ENCODE peak calls at places on chromosomes 6 and 20, in seven cellular contexts. L, A, D, T, B, E and J are unnamed samples.

GRCh38 chr6:106974337-106974998 is at the start of gene CD24:
- DNase-seq in L (peak; percentile 73), A (no peak), D (no peak), T (no peak), B (peak; percentile 74), E (no peak), J (peak; percentile 32)

GRCh38 chr6:47164877-47165276 is 122.7 kb upstream of the ADGRF1 start:
- DNase-seq in L (no peak), A (no peak), D (no peak), T (no peak), B (no peak), E (no peak), J (no peak)

GRCh38 chr20:51024761-51025160 is 1.9 kb upstream of the KCNG1 start:
- DNase-seq in L (no peak), A (no peak), D (no peak), T (no peak), B (no peak), E (no peak), J (no peak)

GRCh38 chr6:48141975-48142374 is 31.0 kb upstream of the PTCHD4 start:
- DNase-seq in L (peak; percentile 85), A (no peak), D (no peak), T (peak; percentile 8), B (no peak), E (no peak), J (no peak)

GRCh38 chr20:20761302-20761701 is 48.9 kb upstream of the RALGAPA2 start:
- DNase-seq in L (no peak), A (no peak), D (no peak), T (no peak), B (no peak), E (no peak), J (no peak)

GRCh38 chr6:1604347-1604990 is 5.2 kb upstream of the FOXC1 start:
- DNase-seq in L (peak; percentile 48), A (no peak), D (no peak), T (no peak), B (peak; percentile 87), E (no peak), J (peak; percentile 33)

GRCh38 chr6:74182992-74183391 is 487.0 kb downstream of the CD109 start:
- DNase-seq in L (no peak), A (no peak), D (no peak), T (peak; percentile 21), B (no peak), E (no peak), J (no peak)

GRCh38 chr6:134421496-134421895 is 103.6 kb upstream of the SGK1 start:
- DNase-seq in L (no peak), A (no peak), D (no peak), T (peak; percentile 87), B (no peak), E (no peak), J (peak; percentile 61)

GRCh38 chr20:17969884-17970409 is 1.1 kb downstream of the MGME1 start:
- DNase-seq in L (peak; percentile 55), A (no peak), D (peak; percentile 66), T (peak; percentile 76), B (peak; percentile 31), E (no peak), J (peak; percentile 71)

GRCh38 chr6:13395272-13396237 is 67.2 kb upstream of the TBC1D7 start:
- DNase-seq in L (no peak), A (peak; percentile 47), D (peak; percentile 78), T (peak; percentile 80), B (no peak), E (peak; percentile 15), J (peak; percentile 69)

GRCh38 chr6:170360476-170360875 is 53.9 kb downstream of the FAM120B start:
- DNase-seq in L (no peak), A (no peak), D (no peak), T (peak; percentile 80), B (no peak), E (no peak), J (no peak)

GRCh38 chr20:41407617-41408016 is 41.0 kb upstream of the EMILIN3 start:
- DNase-seq in L (no peak), A (no peak), D (no peak), T (no peak), B (no peak), E (no peak), J (no peak)

GRCh38 chr6:108673602-108674001 is 112.9 kb downstream of the FOXO3 start:
- DNase-seq in L (peak; percentile 83), A (no peak), D (no peak), T (peak; percentile 35), B (no peak), E (no peak), J (no peak)

GRCh38 chr6:151806757-151807512 is 547 bp upstream of the ESR1 start:
- DNase-seq in L (no peak), A (no peak), D (no peak), T (peak; percentile 81), B (no peak), E (no peak), J (peak; percentile 11)

GRCh38 chr6:164753517-164753916 is 555.9 kb downstream of the C6orf118 start:
- DNase-seq in L (peak; percentile 2), A (no peak), D (no peak), T (peak; percentile 63), B (no peak), E (no peak), J (peak; percentile 74)

GRCh38 chr6:137020771-137021170 is 24.0 kb downstream of the IL20RA start:
- DNase-seq in L (no peak), A (no peak), D (no peak), T (no peak), B (no peak), E (no peak), J (no peak)

GRCh38 chr6:14072084-14072483 is 45.5 kb upstream of the CD83 start:
- DNase-seq in L (peak; percentile 47), A (no peak), D (no peak), T (peak; percentile 41), B (no peak), E (no peak), J (peak; percentile 48)

GRCh38 chr6:23307516-23307915 is 738.1 kb downstream of the HDGFL1 start:
- DNase-seq in L (no peak), A (no peak), D (no peak), T (no peak), B (no peak), E (no peak), J (no peak)

GRCh38 chr6:50791900-50792508 is 26.7 kb upstream of the TFAP2B start:
- DNase-seq in L (peak; percentile 33), A (no peak), D (no peak), T (peak; percentile 44), B (peak; percentile 47), E (no peak), J (peak; percentile 13)

GRCh38 chr20:44028341-44028715 is 113.7 kb downstream of the TOX2 start:
- DNase-seq in L (no peak), A (no peak), D (no peak), T (peak; percentile 29), B (no peak), E (no peak), J (no peak)

GRCh38 chr6:112117554-112117953 is 30.2 kb downstream of the FAM229B start:
- DNase-seq in L (peak; percentile 37), A (no peak), D (no peak), T (peak; percentile 33), B (no peak), E (peak; percentile 24), J (peak; percentile 40)

GRCh38 chr6:112118034-112118433 is 30.6 kb downstream of the FAM229B start:
- DNase-seq in L (no peak), A (no peak), D (no peak), T (no peak), B (no peak), E (no peak), J (no peak)

GRCh38 chr6:112128208-112128607 is 40.8 kb downstream of the FAM229B start:
- DNase-seq in L (no peak), A (no peak), D (no peak), T (no peak), B (no peak), E (no peak), J (no peak)

DNA sequence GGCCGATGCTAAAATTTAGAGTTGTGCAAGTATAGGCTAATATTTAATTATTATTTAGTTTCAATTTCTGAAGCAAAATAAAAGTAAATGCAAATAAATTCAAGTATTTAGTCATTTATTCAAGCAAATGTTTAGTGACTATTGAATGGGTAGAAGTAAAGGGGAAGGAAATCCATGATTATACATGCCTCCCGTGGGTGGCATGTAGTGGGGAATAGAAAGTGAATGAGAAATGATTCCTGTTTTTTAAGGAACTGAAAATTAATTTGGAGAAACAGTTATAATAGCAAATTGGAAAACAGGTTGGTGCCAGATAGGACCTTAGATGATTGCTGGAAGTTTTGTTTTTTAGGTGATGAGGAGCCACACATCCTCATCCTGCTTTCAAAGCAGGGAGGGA is 35.4 kb downstream of the FAM229B start:
- DNase-seq in L (no peak), A (no peak), D (no peak), T (no peak), B (no peak), E (no peak), J (no peak)
- H3K4me3 ChIP-seq in L (no peak overlapping the region), A (no peak overlapping the region), D (no peak overlapping the region), T (no peak overlapping the region), B (no peak overlapping the region), E (no peak overlapping the region), J (no peak overlapping the region)

GRCh38 chr6:30840922-30841643 is 43.2 kb upstream of the DDR1 start:
- DNase-seq in L (no peak), A (no peak), D (no peak), T (peak; percentile 35), B (no peak), E (no peak), J (no peak)

GRCh38 chr6:30844118-30844535 is 40.2 kb upstream of the DDR1 start:
- DNase-seq in L (no peak), A (no peak), D (no peak), T (no peak), B (peak; percentile 69), E (no peak), J (no peak)

GRCh38 chr6:30843611-30843998 is 40.7 kb upstream of the DDR1 start:
- DNase-seq in L (no peak), A (no peak), D (no peak), T (no peak), B (no peak), E (no peak), J (no peak)

GRCh38 chr6:30841644-30842504 is 42.4 kb upstream of the DDR1 start:
- DNase-seq in L (no peak), A (no peak), D (no peak), T (peak; percentile 52), B (no peak), E (no peak), J (no peak)

GRCh38 chr6:30842754-30843610 is 41.3 kb upstream of the DDR1 start:
- DNase-seq in L (no peak), A (no peak), D (no peak), T (no peak), B (no peak), E (no peak), J (no peak)
- H3K4me3 ChIP-seq in L (no peak overlapping the region), A (no peak overlapping the region), D (no peak overlapping the region), T (no peak overlapping the region), B (no peak overlapping the region), E (no peak overlapping the region), J (no peak overlapping the region)

GRCh38 chr6:168377856-168378832 is 58.6 kb upstream of the DACT2 start:
- DNase-seq in L (no peak), A (no peak), D (no peak), T (no peak), B (no peak), E (no peak), J (no peak)
- H3K4me3 ChIP-seq in L (no peak overlapping the region), A (no peak overlapping the region), D (no peak overlapping the region), T (no peak overlapping the region), B (no peak overlapping the region), E (no peak overlapping the region), J (no peak overlapping the region)

DNA sequence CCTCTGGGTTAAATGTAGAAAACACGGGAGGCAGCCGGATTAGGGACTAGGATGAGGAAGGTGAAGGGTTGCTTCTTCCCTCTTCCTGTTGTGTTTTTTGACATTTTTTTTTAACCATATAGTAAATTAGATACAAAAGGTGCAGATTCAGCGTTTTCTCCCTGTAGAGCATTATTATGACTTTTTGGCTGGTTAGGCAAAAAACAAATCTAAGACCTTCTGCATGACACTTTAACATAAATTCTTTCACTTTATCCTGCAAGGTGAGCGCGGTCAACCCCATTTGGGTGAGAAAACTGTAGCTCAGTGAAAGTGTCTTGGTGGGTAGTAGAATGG is 1.3 kb downstream of the SLC16A10 start:
- DNase-seq in L (no peak), A (no peak), D (no peak), T (no peak), B (no peak), E (no peak), J (no peak)
- H3K4me3 ChIP-seq in L (no peak overlapping the region), A (peak overlapping the region; percentile 57), D (peak overlapping the region; percentile 60), T (no peak overlapping the region), B (peak overlapping the region; percentile 85), E (no peak overlapping the region), J (no peak overlapping the region)